ENCODE peak calls at places on chromosomes 12 and 14, in seven cellular contexts. N, I, K, G, A, V and Q are unnamed samples.

GRCh38 chr12:121334513-121335343 is 17.5 kb downstream of the ANAPC5 start:
- DNase-seq in N (no peak), I (peak; percentile 21), K (no peak), G (no peak), A (no peak), V (no peak), Q (no peak)

GRCh38 chr12:132429932-132430643 is 59.9 kb upstream of the FBRSL1 start:
- DNase-seq in N (peak; percentile 85), I (peak; percentile 58), K (no peak), G (peak; percentile 57), A (peak; percentile 49), V (no peak), Q (peak; percentile 92)

GRCh38 chr14:56358265-56358664 is 221.3 kb upstream of the TMEM260 start:
- DNase-seq in N (no peak), I (no peak), K (no peak), G (no peak), A (no peak), V (no peak), Q (no peak)

GRCh38 chr12:92088802-92089201 is 56.8 kb downstream of the BTG1 start:
- DNase-seq in N (no peak), I (no peak), K (no peak), G (no peak), A (no peak), V (no peak), Q (no peak)

GRCh38 chr12:211639-212382 is 2.1 kb downstream of the SLC6A12 start:
- DNase-seq in N (no peak), I (peak; percentile 62), K (no peak), G (no peak), A (no peak), V (no peak), Q (no peak)

GRCh38 chr14:31326111-31326510 is 94.2 kb downstream of the HEATR5A start:
- DNase-seq in N (no peak), I (no peak), K (no peak), G (no peak), A (no peak), V (no peak), Q (no peak)

GRCh38 chr12:51868821-51869489 is 18.9 kb upstream of the ANKRD33 start:
- DNase-seq in N (peak; percentile 83), I (peak; percentile 72), K (no peak), G (no peak), A (no peak), V (no peak), Q (peak; percentile 80)

GRCh38 chr14:104138098-104138890 is at the start of gene KIF26A:
- DNase-seq in N (peak; percentile 86), I (peak; percentile 88), K (no peak), G (peak; percentile 65), A (peak; percentile 63), V (no peak), Q (peak; percentile 89)